ENCODE peak calls at places on chromosome 15, in four cellular contexts. One of them, this sample, is unnamed.

GRCh38 chr15:96294766-96295165 is 35.7 kb upstream of the NR2F2 start:
- DNase-seq in ovary: no peak
- DNase-seq in IMR-90: no peak
- DNase-seq in transverse colon: no peak
- DNase-seq in this sample: no peak

GRCh38 chr15:77821188-77821958 is 188.7 kb upstream of the LINGO1 start:
- DNase-seq in transverse colon: peak
- DNase-seq in ovary: peak
- DNase-seq in IMR-90: peak
- DNase-seq in this sample: peak

GRCh38 chr15:22873204-22873701 is 34.8 kb downstream of the NIPA2 start:
- DNase-seq in ovary: no peak
- DNase-seq in IMR-90: peak
- DNase-seq in transverse colon: no peak
- DNase-seq in this sample: peak

GRCh38 chr15:81265256-81265943 is 58.5 kb downstream of the STARD5 start:
- DNase-seq in transverse colon: no peak
- DNase-seq in ovary: no peak
- DNase-seq in IMR-90: no peak
- DNase-seq in this sample: no peak

GRCh38 chr15:87500240-87500639 is 756.3 kb downstream of the NTRK3 start:
- DNase-seq in transverse colon: no peak
- DNase-seq in ovary: no peak
- DNase-seq in IMR-90: no peak
- DNase-seq in this sample: no peak

GRCh38 chr15:99249270-99249817 is at the start of gene TTC23:
- DNase-seq in ovary: no peak
- DNase-seq in IMR-90: peak
- DNase-seq in transverse colon: peak
- DNase-seq in this sample: peak

GRCh38 chr15:79016527-79017170 is 71.8 kb upstream of the CTSH start:
- DNase-seq in ovary: no peak
- DNase-seq in transverse colon: no peak
- DNase-seq in IMR-90: no peak
- DNase-seq in this sample: no peak

GRCh38 chr15:27679621-27680521 is 419.2 kb downstream of the OCA2 start:
- DNase-seq in IMR-90: no peak
- DNase-seq in transverse colon: no peak
- DNase-seq in ovary: no peak
- DNase-seq in this sample: no peak

GRCh38 chr15:64893481-64894394 is 18.0 kb upstream of the ANKDD1A start:
- DNase-seq in transverse colon: peak
- DNase-seq in IMR-90: peak
- DNase-seq in ovary: peak
- DNase-seq in this sample: peak
- TF ChIP-seq POLR2A in transverse colon: peak
- TF ChIP-seq POLR2A in IMR-90: peak
- TF ChIP-seq POLR2A in ovary: peak
- TF ChIP-seq POLR2A in this sample: no peak

GRCh38 chr15:94232107-94232506 is 746 bp downstream of the MCTP2 start:
- DNase-seq in ovary: no peak
- DNase-seq in IMR-90: no peak
- DNase-seq in transverse colon: no peak
- DNase-seq in this sample: no peak
- TF ChIP-seq POLR2A in ovary: no peak
- TF ChIP-seq POLR2A in IMR-90: no peak
- TF ChIP-seq POLR2A in transverse colon: no peak
- TF ChIP-seq POLR2A in this sample: no peak

DNA sequence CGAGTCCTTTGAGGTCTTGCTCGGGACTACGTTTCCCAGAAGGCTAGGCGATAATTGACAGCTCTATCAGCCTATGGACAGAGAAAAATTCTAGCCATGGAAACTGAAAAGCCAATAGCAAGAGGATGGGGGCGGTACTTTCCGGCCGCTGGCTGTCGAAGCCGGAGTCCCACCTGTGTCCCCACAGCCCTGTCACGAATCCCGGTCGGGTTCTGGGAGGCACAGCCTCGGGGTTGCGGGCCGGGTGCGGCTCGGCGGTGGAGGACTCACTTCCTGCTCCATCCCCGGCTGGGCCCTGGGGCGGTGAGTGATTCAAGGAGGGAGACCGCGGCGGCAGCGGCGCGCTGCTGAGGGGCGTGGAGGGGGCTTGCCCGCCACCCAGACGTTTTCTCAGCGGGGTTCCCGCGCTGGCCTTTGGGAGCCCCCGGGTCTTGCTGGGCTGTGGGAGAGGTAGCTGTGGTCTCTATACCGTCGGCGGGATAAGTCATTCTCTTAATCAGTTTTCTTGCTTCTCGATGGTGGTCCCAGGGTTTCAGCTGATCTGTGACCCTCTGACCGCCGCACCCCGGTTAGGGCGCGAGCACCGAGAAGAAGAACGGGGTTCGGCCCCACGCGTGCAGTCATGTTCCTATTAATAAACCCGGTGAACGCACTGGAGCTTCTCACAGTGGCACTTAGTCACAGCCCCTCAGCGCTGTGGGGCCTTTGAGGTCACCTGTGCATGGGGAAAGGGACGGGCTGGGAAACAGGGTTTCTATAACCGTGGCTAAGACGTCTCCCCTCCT is at the start of gene ZNF774:
- DNase-seq in IMR-90: peak
- DNase-seq in transverse colon: peak
- DNase-seq in ovary: peak
- DNase-seq in this sample: peak
- TF ChIP-seq POLR2A in IMR-90: peak
- TF ChIP-seq POLR2A in transverse colon: peak
- TF ChIP-seq POLR2A in ovary: no peak
- TF ChIP-seq POLR2A in this sample: peak

GRCh38 chr15:88695595-88696186 is 56.9 kb downstream of the ISG20 start:
- DNase-seq in IMR-90: no peak
- DNase-seq in ovary: no peak
- DNase-seq in transverse colon: no peak
- DNase-seq in this sample: no peak
- TF ChIP-seq POLR2A in IMR-90: no peak
- TF ChIP-seq POLR2A in ovary: no peak
- TF ChIP-seq POLR2A in transverse colon: no peak
- TF ChIP-seq POLR2A in this sample: no peak

GRCh38 chr15:63372018-63372705 is 9.5 kb downstream of the CA12 start:
- DNase-seq in ovary: no peak
- DNase-seq in transverse colon: no peak
- DNase-seq in IMR-90: peak
- DNase-seq in this sample: peak
- TF ChIP-seq POLR2A in ovary: no peak
- TF ChIP-seq POLR2A in transverse colon: no peak
- TF ChIP-seq POLR2A in IMR-90: no peak
- TF ChIP-seq POLR2A in this sample: no peak

GRCh38 chr15:66701422-66702034 is 508 bp upstream of the SMAD6 start:
- DNase-seq in IMR-90: no peak
- DNase-seq in transverse colon: peak
- DNase-seq in ovary: peak
- DNase-seq in this sample: peak
- TF ChIP-seq POLR2A in IMR-90: no peak
- TF ChIP-seq POLR2A in transverse colon: no peak
- TF ChIP-seq POLR2A in ovary: no peak
- TF ChIP-seq POLR2A in this sample: no peak

GRCh38 chr15:30992465-30992864 is 1.0 kb upstream of the MTMR10 start:
- DNase-seq in IMR-90: no peak
- DNase-seq in ovary: no peak
- DNase-seq in transverse colon: no peak
- DNase-seq in this sample: peak

GRCh38 chr15:30992073-30992363 is 590 bp upstream of the MTMR10 start:
- DNase-seq in IMR-90: no peak
- DNase-seq in transverse colon: no peak
- DNase-seq in ovary: no peak
- DNase-seq in this sample: no peak

GRCh38 chr15:30990036-30990435 is 1.4 kb downstream of the MTMR10 start:
- DNase-seq in IMR-90: no peak
- DNase-seq in transverse colon: no peak
- DNase-seq in ovary: no peak
- DNase-seq in this sample: no peak

GRCh38 chr15:30990451-30991300 is 752 bp downstream of the MTMR10 start:
- DNase-seq in transverse colon: peak
- DNase-seq in IMR-90: peak
- DNase-seq in ovary: no peak
- DNase-seq in this sample: peak

DNA sequence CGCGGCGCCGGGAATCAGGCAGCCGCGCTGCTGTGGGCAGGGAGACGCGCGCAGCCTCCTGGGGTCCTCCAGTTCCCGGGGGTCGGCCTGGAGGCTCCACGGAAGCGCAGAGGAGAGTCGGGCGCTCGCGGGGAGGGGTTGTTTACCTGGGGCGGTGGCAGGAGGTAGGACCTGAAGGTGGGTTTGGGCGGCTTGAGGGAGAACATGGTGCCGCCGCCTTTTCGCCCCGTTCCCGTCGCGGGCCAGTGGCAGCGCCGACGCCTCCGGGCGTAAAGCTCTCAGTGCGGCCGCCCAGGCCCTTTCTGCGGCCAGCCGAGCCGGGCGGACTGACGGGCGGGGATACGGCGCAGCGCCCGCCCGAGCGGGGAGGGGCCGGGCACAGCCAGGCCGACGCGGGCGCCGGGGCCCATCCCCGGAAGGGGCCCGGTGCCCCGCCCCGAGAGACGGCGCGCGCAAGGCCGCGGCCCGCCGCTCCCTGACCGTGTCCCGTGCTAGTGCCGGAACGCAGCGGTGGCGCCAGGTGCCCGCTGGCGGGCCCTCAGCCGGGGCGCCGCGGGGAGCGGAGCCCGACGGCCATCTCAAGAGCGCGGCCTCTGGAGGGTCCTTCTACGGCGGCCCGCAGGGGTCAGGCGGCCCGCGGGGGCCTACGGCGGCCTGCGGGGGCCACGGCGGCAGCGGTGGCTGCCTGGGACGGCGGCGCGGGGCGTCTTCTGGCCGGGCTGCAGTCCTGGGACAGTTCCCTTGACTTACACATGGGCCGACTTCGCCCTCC is at the start of gene MTMR10:
- DNase-seq in transverse colon: peak
- DNase-seq in ovary: peak
- DNase-seq in IMR-90: peak
- DNase-seq in this sample: peak
- TF ChIP-seq POLR2A in transverse colon: peak
- TF ChIP-seq POLR2A in ovary: peak
- TF ChIP-seq POLR2A in IMR-90: peak
- TF ChIP-seq POLR2A in this sample: peak

DNA sequence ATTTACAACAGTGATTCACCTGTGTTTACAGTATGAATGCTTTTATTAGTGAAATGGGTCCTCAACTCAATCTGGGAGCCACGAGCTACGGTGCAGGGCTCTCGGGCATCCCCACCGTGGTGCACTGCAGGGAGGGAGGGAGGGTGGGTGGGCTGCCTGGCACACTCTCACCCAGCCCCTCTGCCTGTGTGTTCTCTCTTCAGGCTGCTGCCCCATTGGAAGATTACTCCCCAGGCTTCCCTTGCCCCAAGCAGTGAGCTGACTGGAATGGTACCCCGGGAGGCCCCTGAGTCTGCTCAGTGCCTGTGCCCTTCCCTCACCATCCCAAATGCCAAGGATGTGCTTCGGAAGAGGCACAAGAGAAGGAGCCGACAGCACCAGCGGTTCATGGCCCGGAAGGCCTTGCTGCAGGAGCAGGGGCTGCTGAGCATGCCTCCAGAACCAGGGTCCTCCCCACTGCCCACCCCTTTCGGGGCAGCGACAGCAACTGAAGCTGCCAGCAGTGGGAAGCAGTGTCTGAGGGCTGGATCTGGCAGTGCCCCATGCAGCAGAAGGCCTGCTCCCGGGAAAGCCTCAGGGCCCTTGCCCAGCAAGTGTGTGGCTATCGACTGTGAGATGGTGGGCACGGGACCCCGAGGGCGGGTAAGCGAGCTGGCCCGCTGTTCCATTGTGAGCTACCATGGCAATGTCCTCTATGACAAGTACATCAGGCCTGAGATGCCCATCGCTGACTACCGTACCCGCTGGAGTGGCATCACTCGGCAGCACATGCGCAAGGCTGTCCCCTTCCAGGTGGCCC is 5.0 kb downstream of the AEN start:
- DNase-seq in ovary: no peak
- DNase-seq in transverse colon: no peak
- DNase-seq in IMR-90: no peak
- DNase-seq in this sample: no peak
- TF ChIP-seq POLR2A in ovary: no peak
- TF ChIP-seq POLR2A in transverse colon: no peak
- TF ChIP-seq POLR2A in IMR-90: no peak
- TF ChIP-seq POLR2A in this sample: no peak

GRCh38 chr15:43105778-43106485 is at the start of gene UBR1:
- DNase-seq in ovary: peak
- DNase-seq in IMR-90: peak
- DNase-seq in transverse colon: peak
- DNase-seq in this sample: peak
- TF ChIP-seq POLR2A in ovary: peak
- TF ChIP-seq POLR2A in IMR-90: peak
- TF ChIP-seq POLR2A in transverse colon: peak
- TF ChIP-seq POLR2A in this sample: no peak

DNA sequence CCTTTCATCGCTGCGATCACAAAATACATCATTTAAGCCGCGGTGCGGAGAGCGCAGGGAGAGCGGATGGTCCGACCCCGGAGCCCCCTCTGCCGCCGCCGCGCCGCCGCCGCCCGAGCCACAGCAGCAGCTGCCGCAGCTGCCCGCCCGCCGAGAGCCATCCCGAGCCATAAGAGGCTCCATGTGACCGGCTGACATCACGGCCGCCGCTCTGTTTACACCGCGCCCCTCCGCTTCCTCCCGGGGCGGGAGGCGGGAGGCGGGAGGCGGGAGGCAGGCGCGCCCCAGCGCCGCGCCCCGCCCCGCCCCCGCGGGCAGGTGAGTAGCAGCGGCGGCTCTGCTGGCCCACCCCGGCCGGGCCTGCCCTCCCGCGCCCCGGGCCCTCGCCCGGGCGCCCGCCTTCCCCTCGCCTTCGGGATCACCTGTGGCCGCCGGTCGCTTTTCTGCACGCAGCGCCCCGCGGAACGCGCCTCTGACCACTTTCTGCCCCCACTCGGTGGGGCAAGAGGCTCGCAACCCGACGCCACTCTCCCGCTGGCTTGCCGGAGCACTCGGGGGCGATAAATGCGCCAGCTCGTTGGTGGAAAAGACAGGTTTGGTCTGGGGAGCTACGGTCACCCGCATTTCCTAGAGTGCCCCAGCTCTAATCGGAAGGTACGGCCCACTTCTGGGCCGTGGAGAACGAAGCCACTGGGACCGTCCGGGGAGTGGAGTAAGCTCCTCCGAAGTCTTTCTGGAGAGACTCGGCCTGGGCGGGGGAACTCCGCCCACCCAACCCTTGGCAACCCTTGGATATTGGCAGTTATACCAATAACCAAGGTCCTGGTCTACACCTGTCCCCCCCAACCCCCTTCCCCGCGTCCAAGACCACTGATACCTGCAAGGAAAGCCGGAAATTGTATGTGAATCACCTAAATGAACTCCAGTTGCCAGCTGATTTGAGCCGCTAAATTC is 113.7 kb upstream of the ICE2 start:
- DNase-seq in ovary: peak
- DNase-seq in IMR-90: peak
- DNase-seq in transverse colon: peak
- DNase-seq in this sample: peak
- TF ChIP-seq POLR2A in ovary: peak
- TF ChIP-seq POLR2A in IMR-90: peak
- TF ChIP-seq POLR2A in transverse colon: peak
- TF ChIP-seq POLR2A in this sample: no peak